ENCODE peak calls at places on chromosomes 3 and 15, in eight cellular contexts. U is NCI-H1105; X is astrocyte; N is AG09319; Z is ureter; I is NCI-H1694; Q is activated CD4-positive, alpha-beta T cell treated with anti-CD3 and anti-CD28 coated beads, Interleukin-2, amount 50 U/mL, for 1 hour; W is adrenal gland. Y is an unnamed sample.

GRCh38 chr15:90903733-90904536 is 833 bp downstream of the MAN2A2 start:
- DNase-seq in X (no peak), U (no peak), Q (no peak), N (no peak), W (no peak), Z (no peak), I (no peak), Y (no peak)

GRCh38 chr3:135047061-135047460 is 252.0 kb downstream of the EPHB1 start:
- DNase-seq in X (no peak), N (no peak), Q (no peak), Z (no peak), I (no peak), U (no peak), W (no peak), Y (no peak)

GRCh38 chr3:36957072-36957471 is 12.2 kb upstream of the TRANK1 start:
- DNase-seq in I (no peak), Q (no peak), U (no peak), W (no peak), Z (no peak), N (no peak), X (no peak), Y (no peak)

GRCh38 chr15:49808341-49808740 is 187.5 kb downstream of the DTWD1 start:
- DNase-seq in Z (no peak), N (no peak), W (no peak), Q (no peak), X (no peak), I (no peak), U (no peak), Y (no peak)

GRCh38 chr3:151428386-151428785 is 32.5 kb downstream of the IGSF10 start:
- DNase-seq in I (no peak), Z (no peak), U (no peak), N (no peak), X (no peak), Q (no peak), W (no peak), Y (no peak)

GRCh38 chr3:38095687-38096483 is 41.0 kb downstream of the ACAA1 start:
- DNase-seq in N (no peak), W (no peak), I (no peak), Q (no peak), Z (no peak), X (no peak), U (no peak), Y (no peak)

GRCh38 chr3:194272861-194273266 is 78.3 kb downstream of the CPN2 start:
- DNase-seq in X (no peak), Z (no peak), W (peak), I (no peak), N (peak), U (no peak), Q (no peak), Y (no peak)

GRCh38 chr15:80550219-80550909 is 144.7 kb upstream of the ABHD17C start:
- DNase-seq in N (peak), U (no peak), X (peak), W (no peak), I (no peak), Q (no peak), Z (no peak), Y (no peak)

GRCh38 chr3:22608721-22609120 is 594.4 kb upstream of the UBE2E2 start:
- DNase-seq in W (no peak), N (no peak), Z (no peak), I (no peak), Q (no peak), U (no peak), X (no peak), Y (no peak)

GRCh38 chr15:62570405-62570783 is 405.3 kb upstream of the C2CD4B start:
- DNase-seq in Q (no peak), X (no peak), I (no peak), Z (no peak), U (no peak), N (no peak), W (no peak), Y (no peak)

GRCh38 chr3:19221081-19221480 is 72.8 kb downstream of the KCNH8 start:
- DNase-seq in X (no peak), W (no peak), N (no peak), U (no peak), I (no peak), Z (no peak), Q (no peak), Y (no peak)

GRCh38 chr15:47586653-47587224 is 130.6 kb upstream of the SEMA6D start:
- DNase-seq in W (no peak), Q (no peak), N (no peak), Z (no peak), U (peak), X (no peak), I (peak), Y (peak)

GRCh38 chr3:29363110-29363509 is 82.2 kb downstream of the RBMS3 start:
- DNase-seq in U (no peak), N (no peak), X (no peak), Z (no peak), I (no peak), Q (no peak), W (no peak), Y (no peak)

GRCh38 chr3:148737104-148737525 is 39.4 kb downstream of the AGTR1 start:
- DNase-seq in W (peak), I (no peak), X (no peak), U (no peak), N (no peak), Q (no peak), Z (no peak), Y (no peak)

GRCh38 chr3:3334456-3334855 is 155.0 kb upstream of the CRBN start:
- DNase-seq in W (no peak), X (no peak), Q (no peak), I (no peak), U (no peak), Z (no peak), N (no peak), Y (no peak)

GRCh38 chr15:77180757-77181156 is 109.8 kb upstream of the TSPAN3 start:
- DNase-seq in I (no peak), N (peak), Z (no peak), X (no peak), W (no peak), Q (no peak), U (no peak), Y (no peak)

GRCh38 chr3:15926866-15927265 is 129.1 kb upstream of the ANKRD28 start:
- DNase-seq in W (no peak), Z (no peak), Q (no peak), N (no peak), U (no peak), X (no peak), I (no peak), Y (no peak)

GRCh38 chr3:64214002-64214696 is 11.1 kb downstream of the PRICKLE2 start:
- DNase-seq in U (no peak), Z (peak), I (no peak), W (peak), N (peak), X (peak), Q (no peak), Y (no peak)

GRCh38 chr3:13009132-13009945 is 63.9 kb downstream of the IQSEC1 start:
- DNase-seq in W (peak), Q (no peak), Z (peak), X (no peak), U (no peak), I (no peak), N (no peak), Y (no peak)

GRCh38 chr15:98715401-98715800 is 67.1 kb downstream of the IGF1R start:
- DNase-seq in W (no peak), X (no peak), Q (no peak), I (no peak), Z (no peak), N (peak), U (no peak), Y (no peak)

GRCh38 chr3:54988302-54989022 is 60.6 kb upstream of the LRTM1 start:
- DNase-seq in Q (no peak), N (peak), W (peak), Z (peak), X (peak), U (no peak), I (no peak), Y (peak)

GRCh38 chr3:32374788-32375595 is 16.7 kb upstream of the CMTM7 start:
- DNase-seq in X (peak), W (peak), U (peak), N (no peak), Q (peak), I (no peak), Z (peak), Y (no peak)

GRCh38 chr3:66797916-66798560 is 200.1 kb upstream of the KBTBD8 start:
- DNase-seq in Z (no peak), I (no peak), U (no peak), X (peak), Q (no peak), W (peak), N (peak), Y (no peak)

GRCh38 chr3:95162794-95163193 is 1099.9 kb downstream of the NSUN3 start:
- DNase-seq in N (no peak), I (no peak), X (no peak), W (no peak), U (no peak), Q (no peak), Z (no peak), Y (no peak)

GRCh38 chr15:80970018-80970657 is 19.5 kb downstream of the MESD start:
- DNase-seq in X (no peak), N (no peak), Q (peak), U (peak), W (peak), Z (peak), I (peak), Y (peak)

GRCh38 chr3:14884665-14885064 is 62.7 kb upstream of the NR2C2 start:
- DNase-seq in Z (no peak), I (no peak), U (no peak), N (no peak), X (no peak), W (no peak), Q (no peak), Y (no peak)

GRCh38 chr15:41870689-41871081 is 23.2 kb downstream of the SPTBN5 start:
- DNase-seq in X (peak), W (peak), N (no peak), U (no peak), I (no peak), Q (peak), Z (no peak), Y (no peak)

GRCh38 chr3:195768831-195769303 is 42.9 kb downstream of the MUC4 start:
- DNase-seq in N (no peak), X (no peak), I (no peak), W (no peak), Z (no peak), U (no peak), Q (no peak), Y (peak)

GRCh38 chr3:183265157-183265642 is 12.1 kb downstream of the B3GNT5 start:
- DNase-seq in I (no peak), Q (no peak), W (peak), N (no peak), Z (no peak), X (peak), U (peak), Y (no peak)

GRCh38 chr15:51889486-51889885 is 60.0 kb downstream of the TMOD3 start:
- DNase-seq in Z (no peak), Q (no peak), N (no peak), U (no peak), W (no peak), I (no peak), X (no peak), Y (no peak)